ENCODE peak calls at places on chromosome 22, in eight cellular contexts. X is HL-60, Y is pancreas, M is mesothelial cell of epicardium, E is SK-N-SH, V is HCT116, Z is neural progenitor cell, A is thyroid gland. P is an unnamed sample.

GRCh38 chr22:26536056-26536761 is 23.9 kb upstream of the TFIP11 start:
- DNase-seq in X (no peak), Y (peak), M (no peak), E (no peak), V (no peak), Z (no peak), A (no peak), P (no peak)

GRCh38 chr22:33883561-33883960 is 36.7 kb downstream of the LARGE1 start:
- DNase-seq in X (no peak), Y (no peak), M (no peak), E (no peak), V (no peak), Z (no peak), A (no peak), P (no peak)

GRCh38 chr22:30823015-30823370 is 128.3 kb downstream of the OSBP2 start:
- DNase-seq in X (no peak), Y (no peak), M (no peak), E (peak), V (no peak), Z (peak), A (no peak), P (no peak)

GRCh38 chr22:24231706-24232105 is 13.2 kb downstream of the GGT5 start:
- DNase-seq in X (no peak), Y (no peak), M (no peak), E (peak), V (no peak), Z (no peak), A (no peak), P (no peak)

GRCh38 chr22:36246718-36247117 is 6.2 kb upstream of the APOL1 start:
- DNase-seq in X (no peak), Y (no peak), M (no peak), E (no peak), V (no peak), Z (no peak), A (no peak), P (no peak)

GRCh38 chr22:19902245-19902699 is 39.3 kb upstream of the COMT start:
- DNase-seq in X (no peak), Y (no peak), M (no peak), E (no peak), V (no peak), Z (no peak), A (no peak), P (no peak)

GRCh38 chr22:24225044-24225601 is 19.8 kb downstream of the GGT5 start:
- DNase-seq in X (no peak), Y (no peak), M (no peak), E (peak), V (no peak), Z (no peak), A (no peak), P (no peak)

GRCh38 chr22:50293441-50294318 is 13.8 kb downstream of the PLXNB2 start:
- DNase-seq in X (no peak), Y (peak), M (peak), E (peak), V (no peak), Z (peak), A (peak), P (no peak)

GRCh38 chr22:32050678-32051515 is 7.8 kb downstream of the SLC5A1 start:
- DNase-seq in X (peak), Y (peak), M (no peak), E (no peak), V (peak), Z (no peak), A (peak), P (no peak)

GRCh38 chr22:35172452-35172851 is 84.8 kb upstream of the HMGXB4 start:
- DNase-seq in X (no peak), Y (no peak), M (no peak), E (no peak), V (no peak), Z (no peak), A (no peak), P (no peak)

GRCh38 chr22:23119492-23120414 is 22.0 kb downstream of the RSPH14 start:
- DNase-seq in X (no peak), Y (no peak), M (no peak), E (no peak), V (no peak), Z (no peak), A (no peak), P (no peak)

GRCh38 chr22:41825376-41825775 is 7.5 kb upstream of the SREBF2 start:
- DNase-seq in X (no peak), Y (no peak), M (no peak), E (no peak), V (no peak), Z (no peak), A (no peak), P (no peak)

GRCh38 chr22:24315367-24315781 is 44.7 kb downstream of the SPECC1L start:
- DNase-seq in X (no peak), Y (no peak), M (no peak), E (no peak), V (no peak), Z (no peak), A (no peak), P (no peak)

GRCh38 chr22:23534201-23534850 is 45.8 kb downstream of the IGLL1 start:
- DNase-seq in X (no peak), Y (no peak), M (peak), E (peak), V (no peak), Z (no peak), A (no peak), P (no peak)

GRCh38 chr22:42993651-42994275 is 21.2 kb downstream of the PACSIN2 start:
- DNase-seq in X (no peak), Y (no peak), M (no peak), E (no peak), V (no peak), Z (no peak), A (no peak), P (no peak)

GRCh38 chr22:28426346-28427132 is 253.1 kb downstream of the TTC28 start:
- DNase-seq in X (no peak), Y (no peak), M (no peak), E (no peak), V (no peak), Z (no peak), A (no peak), P (no peak)

GRCh38 chr22:20405931-20406685 is 12.2 kb downstream of the ZNF74 start:
- DNase-seq in X (no peak), Y (no peak), M (no peak), E (no peak), V (no peak), Z (no peak), A (no peak), P (no peak)

GRCh38 chr22:49815641-49816071 is 12.0 kb downstream of the BRD1 start:
- DNase-seq in X (no peak), Y (no peak), M (no peak), E (no peak), V (no peak), Z (no peak), A (no peak), P (no peak)

GRCh38 chr22:17774206-17774927 is at the start of gene BID:
- DNase-seq in X (no peak), Y (no peak), M (peak), E (peak), V (no peak), Z (peak), A (peak), P (peak)

GRCh38 chr22:31538815-31539214 is 42.5 kb downstream of the SFI1 start:
- DNase-seq in X (no peak), Y (no peak), M (no peak), E (no peak), V (no peak), Z (no peak), A (no peak), P (no peak)

GRCh38 chr22:28002863-28003565 is 84.0 kb upstream of the PITPNB start:
- DNase-seq in X (no peak), Y (no peak), M (no peak), E (no peak), V (no peak), Z (no peak), A (no peak), P (no peak)

GRCh38 chr22:23267225-23268043 is 87.1 kb downstream of the BCR start:
- DNase-seq in X (no peak), Y (no peak), M (no peak), E (peak), V (no peak), Z (no peak), A (no peak), P (no peak)

GRCh38 chr22:42473484-42474193 is 41.4 kb upstream of the NFAM1 start:
- DNase-seq in X (peak), Y (no peak), M (no peak), E (peak), V (peak), Z (peak), A (no peak), P (no peak)

GRCh38 chr22:38881464-38881871 is 9.5 kb upstream of the CBX6 start:
- DNase-seq in X (no peak), Y (no peak), M (no peak), E (no peak), V (no peak), Z (no peak), A (peak), P (no peak)

GRCh38 chr22:43308451-43309235 is 34.5 kb downstream of the SCUBE1 start:
- DNase-seq in X (no peak), Y (no peak), M (no peak), E (no peak), V (no peak), Z (peak), A (peak), P (no peak)

GRCh38 chr22:33274214-33274828 is 216.1 kb upstream of the SYN3 start:
- DNase-seq in X (peak), Y (no peak), M (no peak), E (no peak), V (no peak), Z (peak), A (peak), P (no peak)

GRCh38 chr22:22925146-22925794 is 37.7 kb downstream of the IGLL5 start:
- DNase-seq in X (no peak), Y (no peak), M (no peak), E (no peak), V (no peak), Z (no peak), A (no peak), P (no peak)

GRCh38 chr22:36330655-36331305 is 57.0 kb downstream of the MYH9 start:
- DNase-seq in X (peak), Y (no peak), M (no peak), E (no peak), V (no peak), Z (no peak), A (no peak), P (peak)

GRCh38 chr22:19201858-19202798 is 23.6 kb upstream of the SLC25A1 start:
- DNase-seq in X (peak), Y (no peak), M (no peak), E (no peak), V (no peak), Z (no peak), A (no peak), P (no peak)

GRCh38 chr22:43142881-43143562 is at the start of gene MCAT:
- DNase-seq in X (peak), Y (peak), M (peak), E (peak), V (no peak), Z (peak), A (peak), P (peak)

GRCh38 chr22:48704335-48704734 is 1123.3 kb downstream of the BRD1 start:
- DNase-seq in X (no peak), Y (no peak), M (no peak), E (no peak), V (no peak), Z (no peak), A (no peak), P (no peak)

GRCh38 chr22:49457946-49458707 is 369.5 kb downstream of the BRD1 start:
- DNase-seq in X (no peak), Y (no peak), M (no peak), E (no peak), V (no peak), Z (no peak), A (no peak), P (no peak)

GRCh38 chr22:33952776-33953175 is 32.5 kb upstream of the LARGE1 start:
- DNase-seq in X (no peak), Y (no peak), M (no peak), E (no peak), V (no peak), Z (no peak), A (no peak), P (no peak)

GRCh38 chr22:32536352-32536751 is 61.7 kb downstream of the FBXO7 start:
- DNase-seq in X (no peak), Y (no peak), M (no peak), E (no peak), V (no peak), Z (no peak), A (no peak), P (no peak)

GRCh38 chr22:27719535-27720227 is 81.9 kb downstream of the MN1 start:
- DNase-seq in X (no peak), Y (no peak), M (no peak), E (no peak), V (no peak), Z (no peak), A (peak), P (no peak)

GRCh38 chr22:26550498-26551033 is 38.3 kb upstream of the TFIP11 start:
- DNase-seq in X (no peak), Y (peak), M (no peak), E (no peak), V (no peak), Z (peak), A (peak), P (no peak)

GRCh38 chr22:17853066-17853465 is 78.8 kb upstream of the BID start:
- DNase-seq in X (no peak), Y (no peak), M (no peak), E (no peak), V (no peak), Z (no peak), A (no peak), P (no peak)

GRCh38 chr22:36374603-36375024 is 13.2 kb downstream of the MYH9 start:
- DNase-seq in X (no peak), Y (no peak), M (no peak), E (no peak), V (peak), Z (no peak), A (no peak), P (no peak)

GRCh38 chr22:43187171-43188099 is 501 bp upstream of the TTLL12 start:
- DNase-seq in X (peak), Y (peak), M (peak), E (peak), V (peak), Z (peak), A (peak), P (peak)

GRCh38 chr22:46567471-46567870 is 30.1 kb upstream of the CELSR1 start:
- DNase-seq in X (no peak), Y (no peak), M (no peak), E (no peak), V (no peak), Z (no peak), A (no peak), P (no peak)

GRCh38 chr22:46571642-46572250 is 34.3 kb upstream of the CELSR1 start:
- DNase-seq in X (no peak), Y (no peak), M (no peak), E (no peak), V (no peak), Z (no peak), A (no peak), P (no peak)

GRCh38 chr22:46569055-46569847 is 31.8 kb upstream of the CELSR1 start:
- DNase-seq in X (no peak), Y (peak), M (no peak), E (no peak), V (no peak), Z (peak), A (no peak), P (no peak)

GRCh38 chr22:46569848-46570695 is 32.7 kb upstream of the CELSR1 start:
- DNase-seq in X (no peak), Y (peak), M (no peak), E (no peak), V (no peak), Z (peak), A (no peak), P (no peak)

GRCh38 chr22:46568102-46568809 is 30.8 kb upstream of the CELSR1 start:
- DNase-seq in X (no peak), Y (peak), M (no peak), E (no peak), V (no peak), Z (peak), A (no peak), P (no peak)
- TF ChIP-seq CTCF in X (no peak), Y (no peak), M (no peak), E (no peak), V (no peak), Z (no peak), A (no peak), P (no peak)

GRCh38 chr22:46535876-46536558 is 1.4 kb downstream of the CELSR1 start:
- DNase-seq in X (no peak), Y (no peak), M (no peak), E (no peak), V (no peak), Z (no peak), A (no peak), P (no peak)
- TF ChIP-seq CTCF in X (no peak), Y (no peak), M (no peak), E (no peak), V (no peak), Z (no peak), A (no peak), P (no peak)

DNA sequence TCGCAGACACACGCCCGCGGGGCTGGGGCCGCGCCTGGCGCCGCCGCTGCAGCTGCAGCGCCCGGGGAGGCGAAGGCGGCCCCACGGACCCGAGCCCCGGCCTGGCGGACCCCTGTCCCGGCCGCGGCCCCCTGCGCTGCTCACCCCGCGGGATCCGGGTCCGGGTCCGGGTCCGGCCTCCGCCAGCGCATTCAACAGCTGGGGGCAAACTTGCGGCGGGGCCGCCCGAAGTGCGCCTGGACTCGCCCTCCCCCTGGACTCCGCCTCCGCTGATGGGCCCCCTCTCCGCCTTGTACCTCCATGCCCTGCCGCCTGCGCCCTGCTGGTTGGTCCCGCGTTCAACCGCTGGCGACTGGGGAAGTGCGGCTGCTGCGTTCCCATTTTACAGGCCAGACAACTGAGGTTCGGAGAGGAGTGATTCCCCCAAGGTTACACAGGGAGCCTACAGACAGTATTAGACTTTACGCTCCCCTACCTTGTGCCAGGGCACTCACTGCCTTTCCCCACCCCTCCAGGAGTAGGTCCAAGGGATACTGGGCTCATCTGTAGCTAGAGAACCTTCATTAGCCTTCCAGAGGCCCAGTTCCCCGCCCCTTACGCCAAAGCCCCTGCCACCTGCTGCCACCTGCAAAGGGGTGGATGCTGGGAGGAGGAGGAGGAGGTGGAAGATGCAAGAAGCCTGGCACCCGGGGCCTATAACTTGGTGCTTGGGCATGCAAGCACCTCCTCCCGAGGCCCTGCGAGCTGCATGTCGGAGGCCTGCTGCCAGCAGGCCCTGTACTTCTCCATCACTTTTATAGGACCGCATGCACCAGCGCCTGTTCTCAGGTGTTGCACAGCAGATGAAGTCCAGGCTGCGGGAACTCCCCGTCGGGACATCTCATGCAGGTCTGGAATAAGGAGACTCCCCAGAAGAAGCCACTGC is 694 bp upstream of the ELFN2 start:
- DNase-seq in X (no peak), Y (no peak), M (no peak), E (peak), V (no peak), Z (peak), A (no peak), P (no peak)
- TF ChIP-seq CTCF in X (no peak), Y (no peak), M (no peak), E (no peak), V (no peak), Z (no peak), A (no peak), P (no peak)

GRCh38 chr22:39940757-39941305 is 19.4 kb upstream of the TMA7B start:
- DNase-seq in X (no peak), Y (no peak), M (no peak), E (no peak), V (no peak), Z (no peak), A (no peak), P (no peak)
- TF ChIP-seq CTCF in X (no peak), Y (no peak), M (no peak), E (no peak), V (no peak), Z (no peak), A (peak), P (peak)

GRCh38 chr22:29724843-29725242 is 5.0 kb downstream of the CABP7 start:
- DNase-seq in X (no peak), Y (no peak), M (no peak), E (peak), V (no peak), Z (no peak), A (no peak), P (no peak)

GRCh38 chr22:29727248-29727551 is 7.4 kb downstream of the CABP7 start:
- DNase-seq in X (peak), Y (no peak), M (no peak), E (peak), V (no peak), Z (peak), A (peak), P (no peak)

GRCh38 chr22:29726512-29727247 is 6.9 kb downstream of the CABP7 start:
- DNase-seq in X (no peak), Y (no peak), M (no peak), E (no peak), V (no peak), Z (no peak), A (no peak), P (no peak)

GRCh38 chr22:29723766-29724165 is 4.0 kb downstream of the CABP7 start:
- DNase-seq in X (no peak), Y (no peak), M (no peak), E (peak), V (no peak), Z (no peak), A (no peak), P (no peak)

GRCh38 chr22:29726104-29726503 is 6.3 kb downstream of the CABP7 start:
- DNase-seq in X (no peak), Y (no peak), M (no peak), E (peak), V (no peak), Z (no peak), A (no peak), P (no peak)
- TF ChIP-seq CTCF in X (no peak), Y (no peak), M (no peak), E (no peak), V (no peak), Z (no peak), A (no peak), P (no peak)

DNA sequence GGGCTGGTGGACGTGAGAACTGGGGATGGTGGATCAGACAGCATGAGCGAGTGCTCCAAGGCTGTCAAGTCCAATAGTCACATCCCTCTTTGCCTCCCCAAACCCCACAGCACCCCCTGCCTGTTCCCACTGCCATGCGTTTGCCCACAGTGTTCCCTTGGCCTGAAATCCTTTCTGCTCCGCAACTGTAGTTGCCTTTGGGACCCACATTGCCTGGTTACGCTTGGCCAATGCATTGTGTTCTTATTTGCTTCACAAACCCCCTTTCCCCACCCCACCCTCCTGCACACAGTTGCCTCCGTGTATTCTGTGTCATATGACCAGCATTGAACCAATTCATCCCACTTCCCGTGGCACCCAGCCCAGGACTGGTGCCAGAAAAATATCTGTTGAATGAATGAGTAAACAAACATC is 2.1 kb upstream of the KIAA0930 start:
- DNase-seq in X (no peak), Y (peak), M (no peak), E (no peak), V (no peak), Z (no peak), A (peak), P (no peak)
- TF ChIP-seq CTCF in X (peak), Y (no peak), M (no peak), E (peak), V (peak), Z (peak), A (no peak), P (no peak)